ENCODE peak calls at places on chromosomes 13 and 19, in seven cellular contexts. One of them, this sample, is unnamed.

GRCh38 chr13:40777957-40778235 is 6.9 kb upstream of the MRPS31 start:
- DNase-seq in nucleus accumbens: no peak
- DNase-seq in left ventricle myocardium inferior: no peak
- DNase-seq in T-helper 17 cell: no peak
- DNase-seq in astrocyte of the hippocampus: no peak
- DNase-seq in fibroblast of the aortic adventitia: no peak
- DNase-seq in brain microvascular endothelial cell: no peak
- DNase-seq in this sample: no peak

GRCh38 chr19:48330012-48330681 is 4.8 kb downstream of the EMP3 start:
- DNase-seq in T-helper 17 cell: peak
- DNase-seq in left ventricle myocardium inferior: peak
- DNase-seq in brain microvascular endothelial cell: no peak
- DNase-seq in fibroblast of the aortic adventitia: no peak
- DNase-seq in nucleus accumbens: peak
- DNase-seq in astrocyte of the hippocampus: peak
- DNase-seq in this sample: no peak

GRCh38 chr13:62919491-62919890 is 1503.8 kb upstream of the PCDH20 start:
- DNase-seq in brain microvascular endothelial cell: no peak
- DNase-seq in fibroblast of the aortic adventitia: no peak
- DNase-seq in nucleus accumbens: no peak
- DNase-seq in left ventricle myocardium inferior: no peak
- DNase-seq in astrocyte of the hippocampus: no peak
- DNase-seq in T-helper 17 cell: no peak
- DNase-seq in this sample: no peak

GRCh38 chr19:39401549-39402416 is 4.9 kb upstream of the ZFP36 start:
- DNase-seq in fibroblast of the aortic adventitia: peak
- DNase-seq in brain microvascular endothelial cell: peak
- DNase-seq in T-helper 17 cell: peak
- DNase-seq in astrocyte of the hippocampus: peak
- DNase-seq in nucleus accumbens: peak
- DNase-seq in left ventricle myocardium inferior: no peak
- DNase-seq in this sample: peak

GRCh38 chr13:47092202-47092601 is 195.3 kb upstream of the HTR2A start:
- DNase-seq in brain microvascular endothelial cell: no peak
- DNase-seq in astrocyte of the hippocampus: no peak
- DNase-seq in fibroblast of the aortic adventitia: no peak
- DNase-seq in nucleus accumbens: no peak
- DNase-seq in left ventricle myocardium inferior: no peak
- DNase-seq in T-helper 17 cell: no peak
- DNase-seq in this sample: no peak

GRCh38 chr19:55301459-55302331 is 17.9 kb downstream of the BRSK1 start:
- DNase-seq in nucleus accumbens: peak
- DNase-seq in fibroblast of the aortic adventitia: peak
- DNase-seq in astrocyte of the hippocampus: peak
- DNase-seq in left ventricle myocardium inferior: peak
- DNase-seq in T-helper 17 cell: peak
- DNase-seq in brain microvascular endothelial cell: peak
- DNase-seq in this sample: peak

GRCh38 chr13:36509369-36509768 is 77.1 kb downstream of the CCNA1 start:
- DNase-seq in astrocyte of the hippocampus: no peak
- DNase-seq in brain microvascular endothelial cell: no peak
- DNase-seq in left ventricle myocardium inferior: no peak
- DNase-seq in fibroblast of the aortic adventitia: no peak
- DNase-seq in nucleus accumbens: no peak
- DNase-seq in T-helper 17 cell: no peak
- DNase-seq in this sample: no peak

GRCh38 chr19:15251749-15252397 is 19.6 kb upstream of the EPHX3 start:
- DNase-seq in T-helper 17 cell: no peak
- DNase-seq in nucleus accumbens: no peak
- DNase-seq in left ventricle myocardium inferior: peak
- DNase-seq in brain microvascular endothelial cell: peak
- DNase-seq in fibroblast of the aortic adventitia: peak
- DNase-seq in astrocyte of the hippocampus: peak
- DNase-seq in this sample: peak

GRCh38 chr13:78598382-78598781 is 5.0 kb downstream of the POU4F1 start:
- DNase-seq in fibroblast of the aortic adventitia: no peak
- DNase-seq in nucleus accumbens: no peak
- DNase-seq in brain microvascular endothelial cell: no peak
- DNase-seq in T-helper 17 cell: no peak
- DNase-seq in astrocyte of the hippocampus: no peak
- DNase-seq in left ventricle myocardium inferior: no peak
- DNase-seq in this sample: no peak

GRCh38 chr13:44516771-44517170 is 59.4 kb downstream of the TSC22D1 start:
- DNase-seq in fibroblast of the aortic adventitia: no peak
- DNase-seq in nucleus accumbens: no peak
- DNase-seq in left ventricle myocardium inferior: no peak
- DNase-seq in astrocyte of the hippocampus: no peak
- DNase-seq in brain microvascular endothelial cell: no peak
- DNase-seq in T-helper 17 cell: no peak
- DNase-seq in this sample: peak

GRCh38 chr19:2455481-2456300 is 1.1 kb downstream of the LMNB2 start:
- DNase-seq in left ventricle myocardium inferior: peak
- DNase-seq in nucleus accumbens: no peak
- DNase-seq in fibroblast of the aortic adventitia: no peak
- DNase-seq in brain microvascular endothelial cell: no peak
- DNase-seq in T-helper 17 cell: peak
- DNase-seq in astrocyte of the hippocampus: peak
- DNase-seq in this sample: no peak

GRCh38 chr13:57630661-57631606 is 610 bp upstream of the PCDH17 start:
- DNase-seq in nucleus accumbens: peak
- DNase-seq in brain microvascular endothelial cell: peak
- DNase-seq in fibroblast of the aortic adventitia: no peak
- DNase-seq in left ventricle myocardium inferior: no peak
- DNase-seq in astrocyte of the hippocampus: peak
- DNase-seq in T-helper 17 cell: no peak
- DNase-seq in this sample: peak

GRCh38 chr19:13022859-13023636 is 27.8 kb downstream of the NFIX start:
- DNase-seq in fibroblast of the aortic adventitia: peak
- DNase-seq in brain microvascular endothelial cell: peak
- DNase-seq in astrocyte of the hippocampus: peak
- DNase-seq in left ventricle myocardium inferior: peak
- DNase-seq in nucleus accumbens: peak
- DNase-seq in T-helper 17 cell: no peak
- DNase-seq in this sample: peak

GRCh38 chr19:48818234-48818823 is 7.5 kb upstream of the BCAT2 start:
- DNase-seq in nucleus accumbens: no peak
- DNase-seq in T-helper 17 cell: no peak
- DNase-seq in brain microvascular endothelial cell: no peak
- DNase-seq in left ventricle myocardium inferior: no peak
- DNase-seq in astrocyte of the hippocampus: no peak
- DNase-seq in fibroblast of the aortic adventitia: no peak
- DNase-seq in this sample: no peak

GRCh38 chr19:45069056-45069455 is 7.2 kb downstream of the ZNF296 start:
- DNase-seq in nucleus accumbens: no peak
- DNase-seq in brain microvascular endothelial cell: no peak
- DNase-seq in T-helper 17 cell: no peak
- DNase-seq in astrocyte of the hippocampus: peak
- DNase-seq in fibroblast of the aortic adventitia: peak
- DNase-seq in left ventricle myocardium inferior: peak
- DNase-seq in this sample: peak

GRCh38 chr13:51782026-51782710 is 21.8 kb downstream of the DHRS12 start:
- DNase-seq in left ventricle myocardium inferior: no peak
- DNase-seq in T-helper 17 cell: no peak
- DNase-seq in nucleus accumbens: no peak
- DNase-seq in astrocyte of the hippocampus: no peak
- DNase-seq in brain microvascular endothelial cell: no peak
- DNase-seq in fibroblast of the aortic adventitia: no peak
- DNase-seq in this sample: no peak

GRCh38 chr13:21326155-21327030 is 132.7 kb downstream of the ZDHHC20 start:
- DNase-seq in T-helper 17 cell: no peak
- DNase-seq in brain microvascular endothelial cell: peak
- DNase-seq in astrocyte of the hippocampus: peak
- DNase-seq in fibroblast of the aortic adventitia: peak
- DNase-seq in left ventricle myocardium inferior: no peak
- DNase-seq in nucleus accumbens: peak
- DNase-seq in this sample: peak

GRCh38 chr19:17420267-17420924 is 549 bp downstream of the MVB12A start:
- DNase-seq in brain microvascular endothelial cell: no peak
- DNase-seq in fibroblast of the aortic adventitia: peak
- DNase-seq in astrocyte of the hippocampus: peak
- DNase-seq in nucleus accumbens: no peak
- DNase-seq in T-helper 17 cell: no peak
- DNase-seq in left ventricle myocardium inferior: peak
- DNase-seq in this sample: no peak

GRCh38 chr13:111152836-111153235 is 37.7 kb downstream of the ARHGEF7 start:
- DNase-seq in nucleus accumbens: no peak
- DNase-seq in T-helper 17 cell: no peak
- DNase-seq in brain microvascular endothelial cell: no peak
- DNase-seq in fibroblast of the aortic adventitia: no peak
- DNase-seq in astrocyte of the hippocampus: no peak
- DNase-seq in left ventricle myocardium inferior: no peak
- DNase-seq in this sample: no peak